ENCODE peak calls at places on chromosomes 4 and X, in eight cellular contexts. Y is endothelial cell, A is progenitor cell of endocrine pancreas, O is PC-3, R is mammary epithelial cell, M is Panc1, E is lung, F is ascending aorta. L is an unnamed sample.

GRCh38 chrX:108167211-108167872 is 75.8 kb downstream of the ATG4A start:
- DNase-seq in Y (no peak), A (no peak), O (peak; percentile 73), R (peak; percentile 56), M (no peak), E (no peak), F (no peak), L (no peak)

GRCh38 chr4:145681956-145682355 is 2.0 kb downstream of the C4orf51 start:
- DNase-seq in Y (no peak), A (no peak), O (no peak), R (no peak), M (no peak), E (no peak), F (no peak), L (no peak)

GRCh38 chrX:123361371-123361770 is 177.3 kb downstream of the GRIA3 start:
- DNase-seq in Y (no peak), A (no peak), O (peak; percentile 5), R (no peak), M (no peak), E (no peak), F (no peak), L (no peak)

GRCh38 chr4:119930546-119930945 is 136.1 kb downstream of the MAD2L1 start:
- DNase-seq in Y (no peak), A (no peak), O (no peak), R (no peak), M (no peak), E (no peak), F (no peak), L (no peak)

GRCh38 chrX:24097741-24098140 is 43.0 kb downstream of the EIF2S3 start:
- DNase-seq in Y (no peak), A (no peak), O (no peak), R (no peak), M (no peak), E (no peak), F (no peak), L (no peak)

GRCh38 chr4:122977103-122977502 is 54.7 kb upstream of the NUDT6 start:
- DNase-seq in Y (no peak), A (no peak), O (no peak), R (no peak), M (no peak), E (no peak), F (no peak), L (no peak)

GRCh38 chr4:151866266-151866918 is 105.6 kb upstream of the GATB start:
- DNase-seq in Y (no peak), A (no peak), O (no peak), R (no peak), M (no peak), E (no peak), F (no peak), L (no peak)

GRCh38 chrX:65707153-65707552 is 39.7 kb downstream of the MSN start:
- DNase-seq in Y (no peak), A (no peak), O (no peak), R (no peak), M (no peak), E (no peak), F (no peak), L (no peak)

GRCh38 chr4:151738706-151739105 is 22.1 kb downstream of the GATB start:
- DNase-seq in Y (no peak), A (no peak), O (no peak), R (no peak), M (no peak), E (no peak), F (no peak), L (no peak)

GRCh38 chrX:18961686-18962085 is 22.2 kb downstream of the PHKA2 start:
- DNase-seq in Y (no peak), A (no peak), O (no peak), R (no peak), M (no peak), E (no peak), F (no peak), L (no peak)

GRCh38 chr4:133316874-133317273 is 167.8 kb downstream of the PCDH10 start:
- DNase-seq in Y (no peak), A (no peak), O (no peak), R (peak; percentile 3), M (no peak), E (no peak), F (no peak), L (no peak)

GRCh38 chrX:105653891-105654290 is 168.4 kb upstream of the NRK start:
- DNase-seq in Y (no peak), A (no peak), O (no peak), R (peak; percentile 12), M (no peak), E (no peak), F (no peak), L (no peak)

GRCh38 chr4:152100378-152101201 is 339.8 kb upstream of the GATB start:
- DNase-seq in Y (no peak), A (no peak), O (peak; percentile 80), R (peak; percentile 37), M (no peak), E (no peak), F (no peak), L (no peak)

GRCh38 chr4:38621004-38621684 is 42.9 kb upstream of the KLF3 start:
- DNase-seq in Y (no peak), A (no peak), O (peak; percentile 91), R (peak; percentile 95), M (peak; percentile 80), E (peak; percentile 76), F (no peak), L (no peak)

DNA sequence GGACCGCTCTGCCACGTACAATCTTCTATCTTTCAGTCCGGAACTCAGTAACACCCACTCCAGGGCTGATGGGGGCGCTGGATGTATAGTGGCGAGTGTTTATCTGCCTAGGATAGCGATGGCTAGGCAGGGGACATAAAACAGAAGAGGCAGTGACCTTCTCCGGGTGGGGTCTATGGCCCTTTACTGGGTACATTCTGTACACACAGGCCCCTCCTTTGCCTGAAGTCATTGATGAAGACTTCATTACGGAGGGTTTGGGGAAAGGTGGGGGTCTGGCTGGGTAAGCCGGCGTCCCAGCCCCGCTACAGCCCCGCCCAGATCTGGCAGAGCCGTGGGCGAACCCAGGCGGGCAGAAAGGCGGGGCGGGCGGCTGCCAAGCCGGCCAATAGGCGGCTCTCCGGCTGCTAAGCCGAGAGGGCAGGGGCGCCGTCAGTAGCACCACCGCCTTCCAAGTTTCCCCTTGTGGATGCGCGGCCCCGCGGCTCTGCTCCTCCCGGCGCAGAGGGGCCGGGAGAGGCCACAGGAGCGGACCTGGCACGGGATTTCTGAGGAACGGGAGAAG is at the start of gene CHST7:
- DNase-seq in Y (peak; percentile 66), A (peak; percentile 12), O (peak; percentile 76), R (peak; percentile 53), M (no peak), E (peak; percentile 36), F (peak; percentile 79), L (peak; percentile 69)
- TF ChIP-seq CTCF in Y (no peak), A (no peak), O (peak; percentile 56), R (peak; percentile 12), M (peak; percentile 79), E (no peak), F (peak; percentile 13), L (no peak)

GRCh38 chr4:123990310-123990709 is 593.7 kb downstream of the SPRY1 start:
- DNase-seq in Y (no peak), A (no peak), O (no peak), R (no peak), M (no peak), E (no peak), F (no peak), L (no peak)

GRCh38 chr4:123995939-123996338 is 599.3 kb downstream of the SPRY1 start:
- DNase-seq in Y (no peak), A (no peak), O (peak; percentile 59), R (peak; percentile 68), M (no peak), E (no peak), F (no peak), L (no peak)

GRCh38 chr4:123997116-123997515 is 600.5 kb downstream of the SPRY1 start:
- DNase-seq in Y (no peak), A (no peak), O (peak; percentile 6), R (no peak), M (no peak), E (no peak), F (no peak), L (peak; percentile 28)

GRCh38 chr4:123997736-123998449 is 601.3 kb downstream of the SPRY1 start:
- DNase-seq in Y (no peak), A (no peak), O (no peak), R (no peak), M (no peak), E (no peak), F (no peak), L (no peak)

DNA sequence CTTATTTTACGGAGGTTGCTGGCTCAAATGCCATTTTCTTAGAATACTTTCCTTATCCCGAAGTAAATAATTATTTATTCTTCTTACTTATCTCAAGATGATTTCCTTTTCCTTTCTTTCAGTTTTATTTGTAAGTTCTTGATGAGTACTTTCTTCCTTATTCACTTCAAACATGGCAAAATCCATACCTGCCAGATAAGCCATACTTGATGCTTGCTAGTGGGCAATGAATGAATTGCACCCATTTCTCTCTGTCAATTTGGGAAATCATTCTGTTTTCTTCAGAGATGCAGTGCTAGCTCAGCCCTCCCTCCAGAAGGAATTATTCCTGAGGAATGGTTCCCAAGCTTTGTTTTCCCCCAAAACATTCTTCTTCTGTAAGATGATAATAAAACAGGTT is 598.3 kb downstream of the SPRY1 start:
- DNase-seq in Y (no peak), A (no peak), O (peak; percentile 26), R (no peak), M (no peak), E (no peak), F (no peak), L (no peak)
- TF ChIP-seq CTCF in Y (peak; percentile 59), A (peak; percentile 41), O (peak; percentile 45), R (peak; percentile 30), M (peak; percentile 16), E (no peak), F (no peak), L (peak; percentile 39)

DNA sequence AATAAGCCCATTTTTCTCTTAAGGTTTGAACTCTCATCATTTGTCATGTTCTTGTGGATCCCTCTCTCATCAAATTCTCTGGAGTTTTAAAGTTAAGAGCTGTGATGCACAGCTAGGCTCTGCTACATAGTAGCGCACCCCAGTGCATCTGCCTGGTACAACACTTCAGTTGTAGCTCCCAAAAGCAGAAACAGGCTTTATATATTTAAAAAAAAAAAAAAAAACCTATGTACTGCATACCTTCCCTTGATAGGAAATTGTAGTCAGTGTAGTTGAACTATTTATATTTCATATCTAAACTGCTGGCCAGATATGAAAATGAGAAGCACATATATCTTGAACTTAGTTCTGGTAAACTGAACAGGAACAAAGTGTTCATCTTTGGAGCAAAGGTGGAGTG is 131.4 kb downstream of the KLHL13 start:
- DNase-seq in Y (peak; percentile 22), A (no peak), O (peak; percentile 34), R (no peak), M (no peak), E (no peak), F (no peak), L (peak; percentile 54)
- TF ChIP-seq CTCF in Y (no peak), A (peak; percentile 35), O (peak; percentile 29), R (peak; percentile 32), M (peak; percentile 44), E (no peak), F (no peak), L (no peak)

DNA sequence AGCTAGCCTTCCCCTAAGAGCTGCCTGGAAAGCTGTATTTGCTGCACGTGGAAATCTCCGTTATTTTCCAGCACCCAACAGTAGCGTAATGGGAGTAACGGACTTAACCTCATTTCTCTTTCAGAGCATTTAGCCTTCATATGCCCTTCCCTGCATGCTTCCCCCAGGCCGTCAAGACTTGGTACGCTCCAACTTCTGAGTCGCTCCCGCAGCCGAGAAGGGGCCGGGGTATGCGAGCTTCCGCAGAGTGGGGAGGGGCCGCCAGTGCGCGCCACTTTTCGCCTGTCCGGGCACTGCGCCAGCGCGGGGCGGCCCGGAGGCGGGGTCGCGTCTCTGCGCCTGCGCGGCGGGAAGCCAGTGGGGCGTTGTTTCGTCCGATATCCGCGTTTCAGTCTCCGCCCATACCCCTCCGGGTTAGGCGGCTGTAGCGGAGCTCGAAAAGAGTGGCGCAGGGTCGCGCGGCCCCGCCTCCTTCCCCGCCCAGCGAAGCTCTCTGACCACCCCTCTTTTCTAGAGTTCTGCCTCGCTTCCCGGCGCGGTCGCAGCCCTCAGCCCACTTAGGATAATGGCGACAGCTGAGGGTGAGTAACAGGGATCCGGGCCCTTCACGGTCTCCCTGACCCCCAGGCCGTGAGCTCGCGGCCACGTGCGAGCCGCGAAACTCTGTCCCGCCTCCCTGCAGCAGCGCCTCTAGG is at the start of gene PAICS:
- DNase-seq in Y (peak; percentile 99), A (peak; percentile 96), O (peak; percentile 98), R (peak; percentile 94), M (peak; percentile 76), E (peak; percentile 93), F (peak; percentile 94), L (peak; percentile 98)
- TF ChIP-seq CTCF in Y (no peak), A (no peak), O (no peak), R (no peak), M (no peak), E (no peak), F (no peak), L (peak; percentile 2)

L was measured in glutamatergic neuron.